ENCODE peak calls at places on chromosomes 7 and 10, in nine cellular contexts. T is upper lobe of left lung, F is HepG2, Q is tibial nerve, H is suprapubic skin, O is K562, X is ovary, U is A549, R is transverse colon. K is an unnamed sample.

GRCh38 chr10:96257944-96258343 is 13.4 kb downstream of the BLNK start:
- DNase-seq in U (no peak), H (no peak), O (no peak), Q (peak), T (no peak), R (no peak), X (no peak), F (no peak), K (no peak)

GRCh38 chr10:15472008-15472407 is 100.9 kb upstream of the FAM171A1 start:
- DNase-seq in X (no peak), R (no peak), T (no peak), F (no peak), Q (no peak), O (no peak), H (no peak), U (no peak), K (no peak)

GRCh38 chr10:126738001-126738400 is 67.5 kb upstream of the C10orf90 start:
- DNase-seq in X (no peak), H (no peak), T (no peak), Q (no peak), O (no peak), F (no peak), R (no peak), U (no peak), K (no peak)

GRCh38 chr10:110368002-110368401 is 63.3 kb upstream of the SMNDC1 start:
- DNase-seq in F (no peak), O (peak), X (no peak), Q (no peak), R (no peak), H (no peak), T (no peak), U (no peak), K (no peak)

GRCh38 chr10:114043532-114044250 is at the start of gene ADRB1:
- DNase-seq in H (peak), O (peak), Q (peak), F (peak), X (peak), T (peak), U (peak), R (peak), K (peak)

GRCh38 chr10:118495499-118495898 is 99.9 kb downstream of the PRLHR start:
- DNase-seq in T (no peak), X (no peak), U (no peak), F (no peak), H (no peak), O (peak), Q (no peak), R (no peak), K (no peak)

GRCh38 chr7:64990216-64990615 is 620 bp downstream of the ZNF117 start:
- DNase-seq in H (no peak), O (peak), U (no peak), X (no peak), Q (no peak), R (no peak), F (no peak), T (no peak), K (no peak)

GRCh38 chr10:119205926-119206602 is 1.3 kb upstream of the GRK5 start:
- DNase-seq in H (peak), Q (peak), R (peak), T (peak), O (peak), F (peak), U (peak), X (no peak), K (peak)

GRCh38 chr10:50882540-50882983 is 2.9 kb downstream of the A1CF start:
- DNase-seq in F (peak), R (no peak), H (no peak), X (no peak), T (no peak), O (no peak), Q (no peak), U (no peak), K (no peak)

GRCh38 chr7:148733496-148733895 is 34.8 kb downstream of the CUL1 start:
- DNase-seq in Q (no peak), O (no peak), F (no peak), H (no peak), R (no peak), U (no peak), X (no peak), T (no peak), K (no peak)

GRCh38 chr7:123329988-123330643 is 130.3 kb upstream of the SLC13A1 start:
- DNase-seq in O (no peak), U (no peak), X (no peak), T (no peak), H (no peak), Q (no peak), R (no peak), F (no peak), K (no peak)

GRCh38 chr7:150964593-150965111 is 13.5 kb downstream of the KCNH2 start:
- DNase-seq in Q (no peak), U (peak), R (peak), X (no peak), T (no peak), O (peak), H (no peak), F (no peak), K (peak)

GRCh38 chr10:95275726-95276366 is 15.0 kb downstream of the PDLIM1 start:
- DNase-seq in R (no peak), U (no peak), O (no peak), X (no peak), F (no peak), Q (no peak), T (no peak), H (no peak), K (no peak)

DNA sequence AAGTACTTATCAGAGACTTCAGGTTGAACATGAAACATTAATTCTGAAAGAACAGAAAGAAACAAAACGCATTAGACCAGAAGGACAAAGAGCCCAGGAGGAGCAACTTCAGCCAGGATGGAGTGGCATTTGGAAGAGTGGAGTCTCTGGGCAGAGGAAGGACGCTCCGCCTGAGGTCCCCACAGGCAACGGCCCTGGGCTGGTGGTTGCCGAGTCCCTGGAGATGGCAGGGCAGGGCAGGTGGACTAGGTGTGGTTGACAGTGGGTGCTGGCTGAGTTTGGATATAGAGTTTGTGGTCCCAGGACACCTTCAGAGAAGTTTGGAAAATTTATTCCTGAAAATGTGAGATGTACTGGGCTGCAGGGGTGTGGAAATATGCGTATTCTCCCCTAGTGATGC is 27.4 kb upstream of the LARP4B start:
- DNase-seq in X (no peak), T (no peak), H (no peak), R (no peak), F (no peak), Q (no peak), O (no peak), U (no peak), K (no peak)
- TF ChIP-seq EP300 in X (no peak), T (no peak), H (no peak), R (no peak), F (no peak), Q (no peak), O (no peak), U (no peak), K (no peak)

GRCh38 chr7:103343758-103344452 is 662 bp downstream of the DNAJC2 start:
- DNase-seq in H (no peak), O (peak), Q (peak), U (peak), T (peak), F (peak), R (peak), X (no peak), K (peak)

GRCh38 chr7:103348959-103349358 is 1.5 kb downstream of the PSMC2 start:
- DNase-seq in X (no peak), F (no peak), U (no peak), T (no peak), H (no peak), R (no peak), Q (no peak), O (no peak), K (no peak)

GRCh38 chr7:103344453-103345149 is at the start of gene DNAJC2:
- DNase-seq in Q (peak), H (peak), F (peak), T (peak), X (peak), U (peak), R (peak), O (peak), K (peak)

GRCh38 chr7:103348452-103348851 is 1.0 kb downstream of the PSMC2 start:
- DNase-seq in O (peak), T (no peak), X (no peak), Q (no peak), H (no peak), U (no peak), R (no peak), F (no peak), K (no peak)

DNA sequence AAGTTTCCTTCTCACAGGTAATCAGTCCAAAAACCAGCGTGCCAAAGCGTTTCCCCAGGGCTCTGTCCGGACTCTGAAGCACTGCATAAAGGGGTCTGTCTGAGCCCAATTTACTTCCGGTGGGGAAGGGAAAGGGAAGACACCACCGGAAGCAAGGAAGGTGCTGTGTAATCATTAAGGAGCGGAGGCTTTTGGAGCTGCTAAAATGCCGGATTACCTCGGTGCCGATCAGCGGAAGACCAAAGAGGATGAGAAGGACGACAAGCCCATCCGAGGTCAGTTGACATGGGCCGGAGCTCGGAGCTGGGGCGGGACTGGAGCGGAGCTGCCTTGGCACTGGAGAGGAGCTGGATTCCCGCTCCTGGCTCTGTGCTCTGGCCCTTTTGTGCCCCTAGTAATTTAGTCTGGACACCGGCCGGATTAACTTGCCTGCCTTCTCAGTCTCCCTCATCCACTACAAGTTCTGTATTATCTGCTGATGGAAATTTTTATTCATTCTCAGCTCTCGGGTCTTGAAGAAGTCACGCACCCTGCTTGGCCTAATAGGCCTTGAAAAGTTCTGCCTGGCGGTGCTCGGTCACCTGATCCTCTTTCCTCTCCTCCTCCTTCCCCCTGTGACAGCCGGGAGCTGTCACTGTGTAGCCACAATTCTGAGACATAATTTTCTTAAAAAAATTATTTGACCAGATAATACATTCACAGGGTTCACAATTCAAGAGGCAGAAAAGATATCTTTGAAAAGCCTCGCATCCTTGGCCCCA is at the start of gene PSMC2:
- DNase-seq in R (peak), X (peak), T (peak), Q (peak), O (peak), F (peak), H (no peak), U (peak), K (peak)
- TF ChIP-seq POLR2A in R (peak), X (peak), T (no peak), Q (no peak), O (peak), F (peak), H (peak), U (peak), K (peak)

DNA sequence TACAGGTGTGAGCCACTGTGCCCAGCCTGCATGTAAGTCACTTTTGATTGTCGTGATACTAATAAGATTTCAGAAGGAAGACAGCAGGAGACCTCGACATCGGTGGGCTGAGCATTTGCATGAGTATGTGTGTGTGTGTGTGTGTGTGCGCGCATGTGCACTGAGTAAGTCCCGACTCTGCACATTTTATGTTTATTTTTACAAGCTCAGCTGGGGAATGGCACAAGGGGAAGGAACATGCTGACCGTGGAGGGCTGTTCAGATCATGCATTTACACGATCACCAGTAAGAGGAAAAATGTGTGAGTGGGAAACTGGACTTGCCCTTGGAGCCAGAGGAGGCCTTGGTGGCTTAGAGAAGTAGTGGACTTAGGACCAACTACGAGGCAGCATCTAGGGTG is 41.4 kb downstream of the IL2RA start:
- DNase-seq in H (no peak), F (no peak), Q (peak), T (no peak), X (no peak), U (no peak), O (no peak), R (no peak), K (no peak)
- TF ChIP-seq EP300 in H (no peak), F (no peak), Q (no peak), T (no peak), X (no peak), U (no peak), O (no peak), R (no peak), K (no peak)

GRCh38 chr10:79446451-79447020 is 1.1 kb upstream of the ZCCHC24 start:
- DNase-seq in Q (no peak), H (no peak), O (peak), U (peak), R (peak), T (peak), X (peak), F (no peak), K (peak)

GRCh38 chr10:79444243-79445119 is 943 bp downstream of the ZCCHC24 start:
- DNase-seq in T (peak), O (peak), H (peak), F (no peak), X (peak), Q (no peak), R (peak), U (peak), K (peak)

GRCh38 chr10:79443338-79444242 is 1.8 kb downstream of the ZCCHC24 start:
- DNase-seq in R (no peak), F (no peak), H (peak), O (no peak), U (no peak), X (no peak), Q (no peak), T (no peak), K (no peak)

GRCh38 chr10:79445708-79446450 is 455 bp upstream of the ZCCHC24 start:
- DNase-seq in U (peak), R (peak), O (peak), X (peak), Q (peak), H (peak), F (peak), T (peak), K (peak)

GRCh38 chr10:79445217-79445707 is at the start of gene ZCCHC24:
- DNase-seq in U (peak), R (peak), Q (no peak), X (peak), O (peak), F (no peak), H (no peak), T (peak), K (no peak)
- TF ChIP-seq POLR2A in U (peak), R (no peak), Q (peak), X (peak), O (no peak), F (peak), H (peak), T (peak), K (no peak)